ENCODE peak calls at places on chromosomes 16 and 17, in nine cellular contexts. One of them, this sample, is unnamed.

GRCh38 chr17:57674894-57675293 is 70.2 kb downstream of the CCDC182 start:
- DNase-seq in colonic mucosa: peak; percentile 9
- DNase-seq in cardiac fibroblast: no peak
- DNase-seq in nucleus accumbens: peak; percentile 40
- DNase-seq in aorta: no peak
- DNase-seq in upper lobe of right lung: no peak
- DNase-seq in COLO829: no peak
- DNase-seq in effector memory CD8-positive, alpha-beta T cell: no peak
- DNase-seq in activated effector memory CD4-positive, alpha-beta T cell treated with Interleukin-2 at 50 U/mL for 16 hours: no peak
- DNase-seq in this sample: no peak

GRCh38 chr16:85940214-85940613 is 41.3 kb downstream of the IRF8 start:
- DNase-seq in colonic mucosa: peak; percentile 38
- DNase-seq in cardiac fibroblast: no peak
- DNase-seq in nucleus accumbens: no peak
- DNase-seq in aorta: no peak
- DNase-seq in upper lobe of right lung: no peak
- DNase-seq in COLO829: no peak
- DNase-seq in effector memory CD8-positive, alpha-beta T cell: no peak
- DNase-seq in activated effector memory CD4-positive, alpha-beta T cell treated with Interleukin-2 at 50 U/mL for 16 hours: no peak
- DNase-seq in this sample: peak; percentile 53

GRCh38 chr17:79919164-79919585 is 79.9 kb upstream of the CBX4 start:
- DNase-seq in colonic mucosa: peak; percentile 96
- DNase-seq in cardiac fibroblast: peak; percentile 55
- DNase-seq in nucleus accumbens: peak; percentile 91
- DNase-seq in aorta: peak; percentile 92
- DNase-seq in upper lobe of right lung: peak; percentile 96
- DNase-seq in COLO829: peak; percentile 84
- DNase-seq in effector memory CD8-positive, alpha-beta T cell: no peak
- DNase-seq in activated effector memory CD4-positive, alpha-beta T cell treated with Interleukin-2 at 50 U/mL for 16 hours: no peak
- DNase-seq in this sample: peak; percentile 96

GRCh38 chr17:42647778-42648177 is 11.3 kb upstream of the TUBG2 start:
- DNase-seq in colonic mucosa: no peak
- DNase-seq in cardiac fibroblast: no peak
- DNase-seq in nucleus accumbens: no peak
- DNase-seq in aorta: no peak
- DNase-seq in upper lobe of right lung: no peak
- DNase-seq in COLO829: no peak
- DNase-seq in effector memory CD8-positive, alpha-beta T cell: no peak
- DNase-seq in activated effector memory CD4-positive, alpha-beta T cell treated with Interleukin-2 at 50 U/mL for 16 hours: no peak
- DNase-seq in this sample: no peak

GRCh38 chr17:7856081-7856791 is 1.1 kb downstream of the NAA38 start:
- DNase-seq in colonic mucosa: peak; percentile 82
- DNase-seq in cardiac fibroblast: peak; percentile 81
- DNase-seq in nucleus accumbens: no peak
- DNase-seq in aorta: peak; percentile 66
- DNase-seq in upper lobe of right lung: peak; percentile 72
- DNase-seq in COLO829: no peak
- DNase-seq in effector memory CD8-positive, alpha-beta T cell: no peak
- DNase-seq in activated effector memory CD4-positive, alpha-beta T cell treated with Interleukin-2 at 50 U/mL for 16 hours: no peak
- DNase-seq in this sample: no peak

GRCh38 chr17:13947499-13947898 is 121.8 kb upstream of the COX10 start:
- DNase-seq in colonic mucosa: no peak
- DNase-seq in cardiac fibroblast: no peak
- DNase-seq in nucleus accumbens: no peak
- DNase-seq in aorta: no peak
- DNase-seq in upper lobe of right lung: no peak
- DNase-seq in COLO829: no peak
- DNase-seq in effector memory CD8-positive, alpha-beta T cell: no peak
- DNase-seq in activated effector memory CD4-positive, alpha-beta T cell treated with Interleukin-2 at 50 U/mL for 16 hours: no peak
- DNase-seq in this sample: no peak

GRCh38 chr17:17880577-17881196 is 43.9 kb upstream of the SREBF1 start:
- DNase-seq in colonic mucosa: no peak
- DNase-seq in cardiac fibroblast: no peak
- DNase-seq in nucleus accumbens: no peak
- DNase-seq in aorta: no peak
- DNase-seq in upper lobe of right lung: no peak
- DNase-seq in COLO829: no peak
- DNase-seq in effector memory CD8-positive, alpha-beta T cell: no peak
- DNase-seq in activated effector memory CD4-positive, alpha-beta T cell treated with Interleukin-2 at 50 U/mL for 16 hours: no peak
- DNase-seq in this sample: no peak

GRCh38 chr16:74743045-74743667 is 31.5 kb downstream of the FA2H start:
- DNase-seq in colonic mucosa: no peak
- DNase-seq in cardiac fibroblast: no peak
- DNase-seq in nucleus accumbens: no peak
- DNase-seq in aorta: no peak
- DNase-seq in upper lobe of right lung: no peak
- DNase-seq in COLO829: no peak
- DNase-seq in effector memory CD8-positive, alpha-beta T cell: no peak
- DNase-seq in activated effector memory CD4-positive, alpha-beta T cell treated with Interleukin-2 at 50 U/mL for 16 hours: no peak
- DNase-seq in this sample: no peak

GRCh38 chr16:3829631-3830536 is 50.6 kb downstream of the CREBBP start:
- DNase-seq in colonic mucosa: no peak
- DNase-seq in cardiac fibroblast: no peak
- DNase-seq in nucleus accumbens: no peak
- DNase-seq in aorta: no peak
- DNase-seq in upper lobe of right lung: no peak
- DNase-seq in COLO829: no peak
- DNase-seq in effector memory CD8-positive, alpha-beta T cell: no peak
- DNase-seq in activated effector memory CD4-positive, alpha-beta T cell treated with Interleukin-2 at 50 U/mL for 16 hours: no peak
- DNase-seq in this sample: no peak

GRCh38 chr17:19237389-19238166 is 412 bp downstream of the EPN2 start:
- DNase-seq in colonic mucosa: peak; percentile 47
- DNase-seq in cardiac fibroblast: no peak
- DNase-seq in nucleus accumbens: no peak
- DNase-seq in aorta: peak; percentile 59
- DNase-seq in upper lobe of right lung: peak; percentile 68
- DNase-seq in COLO829: no peak
- DNase-seq in effector memory CD8-positive, alpha-beta T cell: peak; percentile 32
- DNase-seq in activated effector memory CD4-positive, alpha-beta T cell treated with Interleukin-2 at 50 U/mL for 16 hours: peak; percentile 33
- DNase-seq in this sample: no peak

GRCh38 chr16:47046726-47047602 is 73.5 kb upstream of the DNAJA2 start:
- DNase-seq in colonic mucosa: no peak
- DNase-seq in cardiac fibroblast: no peak
- DNase-seq in nucleus accumbens: no peak
- DNase-seq in aorta: no peak
- DNase-seq in upper lobe of right lung: no peak
- DNase-seq in COLO829: no peak
- DNase-seq in effector memory CD8-positive, alpha-beta T cell: no peak
- DNase-seq in activated effector memory CD4-positive, alpha-beta T cell treated with Interleukin-2 at 50 U/mL for 16 hours: no peak
- DNase-seq in this sample: no peak